ENCODE peak calls at places on chromosomes 16 and 17, in five cellular contexts. S, I, G, Y and B are unnamed samples. For H3K4me1 and H3K27me3, the result is how much of the 10 kb centered on the place peaks cover.

GRCh38 chr16:9966569-9967157 is 215.6 kb downstream of the GRIN2A start:
- DNase-seq in I (no peak), S (no peak), G (no peak), Y (no peak), B (peak)

GRCh38 chr16:85983064-85983463 is 84.1 kb downstream of the IRF8 start:
- DNase-seq in I (no peak), G (no peak), Y (peak), S (no peak), B (no peak)

GRCh38 chr17:71118039-71118438 is 948.7 kb downstream of the KCNJ2 start:
- DNase-seq in G (no peak), I (no peak), Y (no peak), S (no peak), B (peak)

GRCh38 chr16:51474414-51475091 is 323.5 kb upstream of the SALL1 start:
- DNase-seq in I (no peak), S (no peak), Y (no peak), G (no peak), B (no peak)

GRCh38 chr17:50645748-50646682 is 11.3 kb downstream of the ABCC3 start:
- DNase-seq in G (no peak), Y (no peak), I (no peak), S (no peak), B (no peak)

GRCh38 chr16:12166271-12166670 is 189.7 kb downstream of the SNX29 start:
- DNase-seq in I (no peak), G (no peak), S (no peak), Y (no peak), B (no peak)

GRCh38 chr17:42051013-42051400 is 606 bp upstream of the C17orf113 start:
- DNase-seq in G (no peak), S (no peak), I (no peak), Y (no peak), B (no peak)

GRCh38 chr17:38430316-38430715 is 2.1 kb downstream of the ARHGAP23 start:
- DNase-seq in G (no peak), S (no peak), Y (no peak), I (no peak), B (no peak)

GRCh38 chr17:1010586-1010985 is 13.7 kb downstream of the TIMM22 start:
- DNase-seq in G (no peak), I (no peak), Y (no peak), S (no peak), B (no peak)

GRCh38 chr17:44909681-44910144 is 5.6 kb downstream of the GFAP start:
- DNase-seq in G (no peak), Y (no peak), I (no peak), S (no peak), B (peak)

GRCh38 chr16:3401719-3402397 is 843 bp downstream of the ZNF174 start:
- DNase-seq in I (no peak), G (no peak), Y (no peak), S (no peak), B (no peak)

GRCh38 chr17:38344127-38344745 is 480 bp upstream of the GPR179 start:
- DNase-seq in S (no peak), G (no peak), I (no peak), Y (no peak), B (no peak)

GRCh38 chr17:29613371-29613837 is 9.3 kb downstream of the CORO6 start:
- DNase-seq in I (peak), Y (peak), S (peak), G (peak), B (peak)

GRCh38 chr17:42679001-42679491 is 2.3 kb upstream of the PLEKHH3 start:
- DNase-seq in I (no peak), G (peak), Y (peak), S (no peak), B (no peak)

GRCh38 chr17:79792984-79793923 is 3.6 kb downstream of the CBX8 start:
- DNase-seq in G (no peak), Y (peak), I (no peak), S (no peak), B (no peak)

GRCh38 chr16:819336-819735 is 18.8 kb upstream of the GNG13 start:
- DNase-seq in S (no peak), G (peak), I (no peak), Y (no peak), B (no peak)

GRCh38 chr17:48374650-48375230 is 55.3 kb downstream of the SKAP1 start:
- DNase-seq in G (peak), S (no peak), Y (no peak), I (no peak), B (no peak)

GRCh38 chr16:12123462-12123861 is 146.9 kb downstream of the SNX29 start:
- DNase-seq in I (no peak), G (no peak), S (no peak), Y (no peak), B (no peak)

GRCh38 chr17:73944366-73944765 is 259.1 kb upstream of the RPL38 start:
- DNase-seq in Y (no peak), I (no peak), G (no peak), S (no peak), B (no peak)

DNA sequence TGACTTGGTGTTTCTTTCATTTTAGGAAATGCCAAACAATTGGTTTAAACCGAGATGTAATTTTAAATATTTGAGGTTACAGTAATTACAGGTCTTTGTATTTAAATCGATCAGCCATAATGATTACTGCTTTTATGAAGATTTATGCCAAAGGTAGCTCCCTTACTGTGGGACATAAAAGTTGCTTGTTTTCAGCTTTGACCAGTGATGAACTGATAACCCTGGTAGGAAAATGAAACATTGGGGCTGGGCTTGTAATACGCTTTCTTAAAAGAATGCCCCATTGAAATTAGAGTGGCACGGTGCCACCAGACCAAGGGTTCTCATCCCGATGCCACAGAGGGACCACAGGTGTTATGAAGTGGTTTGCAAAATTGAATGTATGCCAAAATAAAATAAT is 7.3 kb downstream of the TNRC6A start:
- DNase-seq in I (no peak), G (no peak), Y (no peak), S (no peak), B (no peak)
- H3K4me1 ChIP-seq in I (half or more), G (half or more), Y (under half), S (half or more), B (under half)

GRCh38 chr17:9677411-9677810 is 32.1 kb downstream of the USP43 start:
- DNase-seq in Y (no peak), I (no peak), S (no peak), G (no peak), B (peak)

GRCh38 chr17:9672691-9673090 is 27.4 kb downstream of the USP43 start:
- DNase-seq in S (no peak), Y (no peak), G (no peak), I (no peak), B (no peak)

GRCh38 chr17:9677932-9678331 is 32.6 kb downstream of the USP43 start:
- DNase-seq in S (no peak), Y (no peak), I (no peak), G (no peak), B (no peak)

GRCh38 chr17:9676742-9677387 is 31.5 kb downstream of the USP43 start:
- DNase-seq in G (no peak), S (no peak), I (no peak), Y (no peak), B (peak)

DNA sequence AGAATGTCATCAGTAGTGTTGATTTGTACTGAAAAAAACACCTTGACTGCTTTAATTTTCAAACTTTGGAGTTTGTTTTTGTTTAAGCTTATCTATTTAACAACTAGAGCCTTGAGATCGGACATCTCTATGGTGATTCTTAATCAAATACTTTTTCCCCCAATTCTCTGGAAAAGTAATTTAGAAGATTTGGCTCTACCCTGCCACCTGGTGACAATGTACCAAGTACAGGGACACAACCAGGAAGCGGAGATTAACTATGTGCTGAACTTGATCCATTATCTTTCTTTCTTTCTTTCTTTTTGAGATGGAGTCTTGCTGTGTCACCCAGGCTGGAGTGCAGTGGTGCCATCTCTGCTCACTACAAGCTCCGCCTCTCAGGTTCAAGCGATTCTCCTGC is 30.8 kb downstream of the USP43 start:
- DNase-seq in Y (no peak), G (no peak), I (no peak), S (no peak), B (no peak)
- TF ChIP-seq CTCF in Y (no peak), G (no peak), I (no peak), S (no peak), B (peak)

DNA sequence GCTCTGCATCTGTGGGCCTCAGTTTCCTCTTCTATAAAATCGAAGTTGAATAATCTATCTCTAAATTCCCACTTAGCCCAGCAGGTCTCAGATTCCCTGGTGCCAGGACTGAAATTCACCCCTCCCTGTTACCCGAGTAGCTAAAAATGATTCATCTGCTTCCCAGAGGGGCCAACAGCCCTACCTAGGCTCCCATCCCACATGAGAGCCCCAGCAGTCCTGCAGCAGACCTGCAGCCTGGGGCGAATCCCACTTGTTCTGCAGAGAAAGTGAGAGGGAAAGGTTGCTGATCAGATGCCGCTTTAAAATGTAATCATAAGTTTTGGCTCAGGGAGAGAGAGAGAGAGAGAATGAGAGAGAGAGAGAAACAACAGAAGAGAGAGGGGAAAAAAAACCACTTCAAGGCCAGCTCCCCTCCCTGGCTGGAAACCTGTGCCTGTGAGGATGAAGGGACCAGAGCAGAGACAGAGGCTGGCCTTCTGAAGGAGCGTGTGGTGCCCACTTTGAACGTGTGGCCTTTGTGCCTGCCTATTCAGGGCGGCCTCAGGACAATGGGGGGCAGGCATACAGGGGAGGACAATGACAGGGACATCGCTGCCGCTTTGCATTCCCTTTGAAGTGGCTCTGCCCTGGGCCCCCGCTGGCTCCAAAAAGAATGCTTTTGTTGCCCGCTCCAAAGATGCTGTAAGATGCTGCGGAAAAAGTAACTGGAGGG is 85.2 kb upstream of the NKD1 start:
- DNase-seq in I (no peak), G (no peak), Y (peak), S (no peak), B (no peak)
- H3K27me3 ChIP-seq in I (under half), G (under half), Y (under half), S (under half), B (under half)

DNA sequence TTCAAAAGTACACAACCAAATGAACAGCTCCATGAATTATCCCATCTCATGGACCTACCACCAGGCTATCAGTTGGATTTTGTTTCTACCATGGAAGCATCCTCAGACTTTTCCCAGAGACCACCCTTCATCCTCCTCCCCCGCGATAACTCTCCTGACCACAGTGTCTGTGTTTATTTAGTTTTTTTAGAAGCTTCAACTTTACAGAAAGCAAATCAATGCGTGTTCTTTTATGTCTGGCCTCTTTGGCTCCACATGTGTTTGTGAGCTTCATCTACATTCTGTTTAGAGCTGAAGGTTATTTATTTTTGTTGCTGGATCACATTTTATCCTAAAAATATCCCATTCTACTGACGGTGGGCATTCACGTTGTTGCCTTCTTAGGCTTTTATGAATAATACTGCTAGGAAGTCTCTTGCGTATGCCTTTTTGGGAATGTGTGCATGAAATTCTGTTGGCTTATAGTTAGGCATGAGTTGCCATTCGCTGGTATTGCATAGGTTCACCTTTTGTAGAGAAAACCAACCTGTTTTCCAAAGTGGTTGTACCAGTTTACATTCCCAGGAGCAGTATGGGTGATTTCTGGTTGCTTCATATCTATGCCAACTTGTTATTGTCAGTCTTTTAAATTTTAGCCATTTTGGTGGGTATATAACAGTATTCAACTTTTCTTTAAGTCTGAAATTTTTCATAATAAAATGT is 83.0 kb downstream of the CMIP start:
- DNase-seq in S (no peak), I (no peak), Y (no peak), G (no peak), B (no peak)
- H3K4me1 ChIP-seq in S (under half), I (under half), Y (half or more), G (under half), B (half or more)

GRCh38 chr17:81958633-81959342 is 2.2 kb downstream of the NOTUM start:
- DNase-seq in I (no peak), Y (no peak), G (no peak), S (no peak), B (no peak)

GRCh38 chr17:81961087-81961514 is at the start of gene NOTUM:
- DNase-seq in S (no peak), G (no peak), Y (no peak), I (no peak), B (no peak)

GRCh38 chr17:81960130-81960958 is 643 bp downstream of the NOTUM start:
- DNase-seq in Y (no peak), I (no peak), S (no peak), G (no peak), B (no peak)

GRCh38 chr17:81957691-81958432 is 3.1 kb downstream of the NOTUM start:
- DNase-seq in S (no peak), Y (no peak), I (no peak), G (no peak), B (no peak)

DNA sequence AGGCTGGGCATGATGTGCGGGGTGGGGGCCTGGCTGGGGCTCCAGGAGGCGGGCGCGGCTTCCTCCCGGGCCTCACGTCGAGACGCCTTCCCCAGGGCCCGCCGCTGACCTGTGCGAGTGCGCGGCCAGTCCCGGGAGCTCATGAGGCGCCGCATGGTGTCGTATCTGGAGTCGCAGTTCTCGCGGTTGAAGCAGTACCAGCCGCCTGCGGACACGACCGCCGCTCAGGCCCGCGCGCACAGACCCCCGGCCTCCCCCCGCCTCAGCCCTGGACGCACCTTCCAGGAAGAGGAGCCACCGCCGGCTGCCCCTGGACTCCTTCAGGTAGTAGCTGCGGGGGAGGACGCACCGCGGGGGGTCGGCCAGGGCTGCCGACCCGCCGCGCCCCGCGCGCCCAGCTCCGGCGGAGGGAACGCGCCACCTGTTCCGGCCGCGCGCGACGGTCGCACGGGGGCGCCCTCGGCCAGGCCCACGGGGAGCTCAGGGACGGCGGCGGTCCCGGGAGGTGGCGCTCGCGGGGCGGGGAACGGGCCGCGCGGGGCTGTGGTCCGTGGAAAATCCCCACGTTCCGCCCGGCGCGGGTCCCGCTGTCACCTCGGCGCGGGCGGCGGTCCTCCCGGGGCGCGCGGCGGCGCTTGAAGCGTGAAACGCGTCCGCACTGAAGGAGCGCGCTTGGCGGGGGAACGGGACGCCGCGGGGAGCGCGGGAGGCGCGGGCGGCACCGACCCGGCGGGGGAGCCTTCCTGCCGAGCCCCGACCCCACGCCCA is 1.4 kb downstream of the NOTUM start:
- DNase-seq in G (peak), S (no peak), Y (no peak), I (no peak), B (no peak)
- TF ChIP-seq CTCF in G (peak), S (peak), Y (peak), I (peak), B (peak)

GRCh38 chr17:66946251-66946650 is 18.3 kb upstream of the CACNG4 start:
- DNase-seq in S (no peak), Y (no peak), I (no peak), G (no peak), B (no peak)

GRCh38 chr17:66942453-66943264 is 21.8 kb upstream of the CACNG4 start:
- DNase-seq in S (no peak), I (no peak), G (no peak), Y (no peak), B (no peak)

GRCh38 chr17:66945451-66945850 is 19.1 kb upstream of the CACNG4 start:
- DNase-seq in I (no peak), Y (peak), G (no peak), S (no peak), B (no peak)

GRCh38 chr17:66943484-66943883 is 21.0 kb upstream of the CACNG4 start:
- DNase-seq in Y (no peak), G (no peak), I (no peak), S (no peak), B (no peak)

DNA sequence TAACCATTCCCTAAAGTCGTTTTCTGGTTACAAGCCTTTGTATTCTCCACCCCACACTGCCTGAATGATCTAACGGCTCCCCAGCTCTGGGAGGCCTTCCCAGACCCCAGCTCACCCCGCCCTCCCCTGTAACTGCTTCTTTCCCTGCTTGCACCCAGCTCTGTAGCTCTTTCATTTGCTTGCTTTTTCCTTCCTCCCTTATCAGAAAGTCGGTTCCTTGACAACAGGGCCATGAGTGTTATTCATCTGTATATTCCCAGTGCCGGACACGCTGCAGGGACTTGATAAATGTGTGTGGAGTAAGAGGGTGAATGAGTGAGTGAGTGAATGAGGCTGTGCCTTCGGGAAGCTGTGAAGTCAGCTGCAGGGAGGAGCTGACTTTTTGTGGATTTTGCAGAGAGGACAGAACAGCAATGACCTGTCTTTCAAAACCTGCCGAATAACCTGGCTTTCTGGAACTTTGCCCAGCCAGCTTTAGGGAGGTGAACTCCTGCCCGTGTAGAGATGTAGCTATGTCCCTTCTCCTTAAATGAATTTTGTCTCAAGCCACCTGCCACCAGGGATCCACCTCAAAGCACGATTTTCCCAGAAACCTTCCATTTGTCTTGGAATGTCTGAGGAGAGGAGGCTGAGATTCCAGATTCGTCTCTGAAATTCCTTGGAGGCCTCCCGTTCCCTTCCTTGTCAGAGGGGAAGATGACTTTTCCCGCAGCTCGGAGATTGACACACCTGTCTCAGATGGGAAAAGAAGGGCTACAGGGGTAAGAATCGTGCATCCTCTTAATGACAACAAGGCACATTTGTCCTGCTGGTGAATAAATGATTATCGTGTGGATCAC is 19.9 kb upstream of the CACNG4 start:
- DNase-seq in G (no peak), S (no peak), I (no peak), Y (no peak), B (no peak)
- H3K27me3 ChIP-seq in G (under half), S (under half), I (under half), Y (half or more), B (under half)

DNA sequence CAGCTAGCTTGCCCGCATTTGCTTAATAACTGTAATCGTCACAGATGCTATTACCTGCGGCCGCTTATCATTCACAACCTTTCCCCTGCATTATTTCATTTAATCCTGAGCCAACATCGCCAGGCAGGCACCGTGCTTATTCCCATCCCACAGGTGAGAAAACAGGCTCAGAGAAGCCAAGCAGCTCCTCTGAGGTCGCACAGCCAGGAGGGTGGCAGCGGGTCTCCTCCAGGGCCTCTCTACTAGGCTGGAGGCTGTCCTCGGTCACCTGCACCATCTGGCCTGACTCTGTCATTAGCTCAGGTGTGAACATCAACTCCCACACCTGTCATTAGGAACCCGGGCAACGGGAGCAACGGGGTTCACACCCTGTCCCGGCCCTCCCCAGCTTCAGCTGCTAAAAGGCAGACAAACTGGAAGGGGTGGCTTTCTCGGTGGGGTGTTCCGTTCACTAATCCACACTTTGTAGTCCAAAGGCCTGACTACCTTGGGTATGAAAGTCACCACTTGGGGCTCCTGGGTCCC is 3.0 kb downstream of the PPL start:
- DNase-seq in S (no peak), Y (no peak), G (no peak), I (no peak), B (no peak)
- H3K4me1 ChIP-seq in S (under half), Y (half or more), G (under half), I (under half), B (under half)